ENCODE peak calls at places on chromosomes 3 and 15, in seven cellular contexts. One of them, this sample, is unnamed.

GRCh38 chr15:62474771-62475124 is 309.7 kb upstream of the C2CD4B start:
- DNase-seq in left ventricle myocardium inferior: no peak
- DNase-seq in astrocyte: no peak
- DNase-seq in breast epithelium: no peak
- DNase-seq in Peyer's patch: no peak
- DNase-seq in colonic mucosa: peak; percentile 13
- DNase-seq in adrenal gland: no peak
- DNase-seq in this sample: no peak

GRCh38 chr3:45021524-45021923 is 4.6 kb upstream of the CLEC3B start:
- DNase-seq in left ventricle myocardium inferior: peak; percentile 80
- DNase-seq in astrocyte: no peak
- DNase-seq in breast epithelium: no peak
- DNase-seq in Peyer's patch: no peak
- DNase-seq in colonic mucosa: no peak
- DNase-seq in adrenal gland: no peak
- DNase-seq in this sample: no peak

GRCh38 chr3:195768831-195769303 is 42.9 kb downstream of the MUC4 start:
- DNase-seq in left ventricle myocardium inferior: no peak
- DNase-seq in astrocyte: no peak
- DNase-seq in breast epithelium: no peak
- DNase-seq in Peyer's patch: no peak
- DNase-seq in colonic mucosa: no peak
- DNase-seq in adrenal gland: no peak
- DNase-seq in this sample: no peak

GRCh38 chr3:171980578-171981270 is 58.7 kb upstream of the FNDC3B start:
- DNase-seq in left ventricle myocardium inferior: no peak
- DNase-seq in astrocyte: peak; percentile 55
- DNase-seq in breast epithelium: no peak
- DNase-seq in Peyer's patch: no peak
- DNase-seq in colonic mucosa: no peak
- DNase-seq in adrenal gland: no peak
- DNase-seq in this sample: no peak

GRCh38 chr3:143035466-143036214 is 34.3 kb downstream of the U2SURP start:
- DNase-seq in left ventricle myocardium inferior: no peak
- DNase-seq in astrocyte: no peak
- DNase-seq in breast epithelium: no peak
- DNase-seq in Peyer's patch: no peak
- DNase-seq in colonic mucosa: no peak
- DNase-seq in adrenal gland: no peak
- DNase-seq in this sample: no peak

GRCh38 chr15:94131875-94132274 is 99.5 kb upstream of the MCTP2 start:
- DNase-seq in left ventricle myocardium inferior: no peak
- DNase-seq in astrocyte: no peak
- DNase-seq in breast epithelium: no peak
- DNase-seq in Peyer's patch: no peak
- DNase-seq in colonic mucosa: no peak
- DNase-seq in adrenal gland: no peak
- DNase-seq in this sample: no peak

GRCh38 chr3:99981138-99981537 is 133.2 kb downstream of the FILIP1L start:
- DNase-seq in left ventricle myocardium inferior: no peak
- DNase-seq in astrocyte: no peak
- DNase-seq in breast epithelium: no peak
- DNase-seq in Peyer's patch: no peak
- DNase-seq in colonic mucosa: no peak
- DNase-seq in adrenal gland: no peak
- DNase-seq in this sample: no peak

GRCh38 chr3:150235799-150236198 is 172.3 kb upstream of the TSC22D2 start:
- DNase-seq in left ventricle myocardium inferior: no peak
- DNase-seq in astrocyte: peak; percentile 95
- DNase-seq in breast epithelium: no peak
- DNase-seq in Peyer's patch: no peak
- DNase-seq in colonic mucosa: no peak
- DNase-seq in adrenal gland: peak; percentile 42
- DNase-seq in this sample: no peak

GRCh38 chr15:61038387-61038786 is 190.7 kb downstream of the RORA start:
- DNase-seq in left ventricle myocardium inferior: no peak
- DNase-seq in astrocyte: no peak
- DNase-seq in breast epithelium: peak; percentile 25
- DNase-seq in Peyer's patch: no peak
- DNase-seq in colonic mucosa: peak; percentile 31
- DNase-seq in adrenal gland: peak; percentile 45
- DNase-seq in this sample: peak; percentile 74

GRCh38 chr3:128992926-128993460 is 883 bp downstream of the CFAP92 start:
- DNase-seq in left ventricle myocardium inferior: no peak
- DNase-seq in astrocyte: no peak
- DNase-seq in breast epithelium: no peak
- DNase-seq in Peyer's patch: peak; percentile 6
- DNase-seq in colonic mucosa: no peak
- DNase-seq in adrenal gland: no peak
- DNase-seq in this sample: no peak

GRCh38 chr15:40891810-40892448 is 2.3 kb upstream of the VPS18 start:
- DNase-seq in left ventricle myocardium inferior: no peak
- DNase-seq in astrocyte: no peak
- DNase-seq in breast epithelium: no peak
- DNase-seq in Peyer's patch: peak; percentile 71
- DNase-seq in colonic mucosa: peak; percentile 76
- DNase-seq in adrenal gland: peak; percentile 60
- DNase-seq in this sample: no peak

GRCh38 chr15:61049934-61050333 is 179.2 kb downstream of the RORA start:
- DNase-seq in left ventricle myocardium inferior: no peak
- DNase-seq in astrocyte: peak; percentile 90
- DNase-seq in breast epithelium: no peak
- DNase-seq in Peyer's patch: no peak
- DNase-seq in colonic mucosa: no peak
- DNase-seq in adrenal gland: no peak
- DNase-seq in this sample: no peak

GRCh38 chr15:65723786-65724354 is 68.2 kb downstream of the DENND4A start:
- DNase-seq in left ventricle myocardium inferior: no peak
- DNase-seq in astrocyte: no peak
- DNase-seq in breast epithelium: no peak
- DNase-seq in Peyer's patch: peak; percentile 44
- DNase-seq in colonic mucosa: no peak
- DNase-seq in adrenal gland: no peak
- DNase-seq in this sample: no peak

GRCh38 chr3:153291052-153291689 is 129.1 kb downstream of the RAP2B start:
- DNase-seq in left ventricle myocardium inferior: no peak
- DNase-seq in astrocyte: no peak
- DNase-seq in breast epithelium: no peak
- DNase-seq in Peyer's patch: no peak
- DNase-seq in colonic mucosa: no peak
- DNase-seq in adrenal gland: no peak
- DNase-seq in this sample: no peak

GRCh38 chr15:72923304-72923703 is 129.0 kb upstream of the NEO1 start:
- DNase-seq in left ventricle myocardium inferior: no peak
- DNase-seq in astrocyte: no peak
- DNase-seq in breast epithelium: no peak
- DNase-seq in Peyer's patch: no peak
- DNase-seq in colonic mucosa: no peak
- DNase-seq in adrenal gland: no peak
- DNase-seq in this sample: no peak

DNA sequence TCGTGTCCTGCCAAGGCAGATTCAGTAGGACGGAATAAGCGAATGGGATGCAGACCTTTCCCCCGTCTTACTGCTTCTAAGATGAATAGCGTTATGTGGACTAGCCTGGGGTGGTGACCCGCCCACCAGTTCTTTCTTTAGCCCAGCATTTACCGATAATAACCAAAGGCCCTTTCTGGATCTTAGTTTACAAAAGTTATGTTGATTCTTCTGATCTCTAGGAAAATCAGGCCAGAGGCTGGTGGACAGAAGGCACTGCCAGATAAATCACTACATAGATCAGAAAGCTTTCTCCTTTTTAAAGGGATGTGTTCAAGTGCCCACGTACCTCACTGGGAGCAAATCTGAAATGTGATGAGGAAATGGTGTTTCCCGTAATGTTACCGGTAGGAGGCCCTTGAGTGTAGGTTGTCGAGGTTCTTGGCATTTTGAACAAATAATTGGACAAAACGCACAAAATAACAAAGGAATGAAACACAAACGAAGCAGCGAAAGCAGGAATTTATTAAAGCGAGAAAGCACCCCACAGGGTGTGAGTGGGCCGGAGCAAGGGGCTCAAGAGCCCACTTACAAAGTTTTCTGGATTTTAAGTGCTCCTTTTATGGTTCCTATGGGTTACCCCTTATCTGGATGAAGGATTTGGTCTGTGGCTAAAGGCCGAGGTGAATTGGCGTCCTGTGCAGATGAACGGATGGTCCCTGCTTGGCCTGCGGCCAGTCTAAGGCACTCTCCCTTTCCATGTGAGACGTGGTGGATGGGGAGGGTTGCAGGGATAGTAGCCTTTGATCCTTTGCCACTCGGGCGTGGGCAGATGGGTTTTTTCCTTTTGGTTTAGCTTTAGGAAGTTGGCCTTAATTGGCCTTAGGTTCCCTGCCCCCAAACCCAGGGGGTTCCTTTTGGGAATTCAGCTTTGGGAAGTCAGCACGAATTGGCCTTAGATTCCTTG is 977 bp downstream of the SNX1 start:
- DNase-seq in left ventricle myocardium inferior: no peak
- DNase-seq in astrocyte: peak; percentile 36
- DNase-seq in breast epithelium: no peak
- DNase-seq in Peyer's patch: no peak
- DNase-seq in colonic mucosa: peak; percentile 41
- DNase-seq in adrenal gland: no peak
- DNase-seq in this sample: no peak
- TF ChIP-seq CTCF in left ventricle myocardium inferior: no peak
- TF ChIP-seq CTCF in astrocyte: no peak
- TF ChIP-seq CTCF in breast epithelium: no peak
- TF ChIP-seq CTCF in Peyer's patch: no peak
- TF ChIP-seq CTCF in colonic mucosa: no peak
- TF ChIP-seq CTCF in adrenal gland: no peak
- TF ChIP-seq CTCF in this sample: no peak

GRCh38 chr3:126434931-126435411 is 40.3 kb downstream of the CFAP100 start:
- DNase-seq in left ventricle myocardium inferior: no peak
- DNase-seq in astrocyte: no peak
- DNase-seq in breast epithelium: no peak
- DNase-seq in Peyer's patch: no peak
- DNase-seq in colonic mucosa: no peak
- DNase-seq in adrenal gland: no peak
- DNase-seq in this sample: peak; percentile 49

GRCh38 chr3:126432901-126433480 is 38.3 kb downstream of the CFAP100 start:
- DNase-seq in left ventricle myocardium inferior: no peak
- DNase-seq in astrocyte: no peak
- DNase-seq in breast epithelium: no peak
- DNase-seq in Peyer's patch: peak; percentile 36
- DNase-seq in colonic mucosa: no peak
- DNase-seq in adrenal gland: no peak
- DNase-seq in this sample: peak; percentile 47

GRCh38 chr3:126433496-126434263 is 39.0 kb downstream of the CFAP100 start:
- DNase-seq in left ventricle myocardium inferior: peak; percentile 78
- DNase-seq in astrocyte: no peak
- DNase-seq in breast epithelium: peak; percentile 22
- DNase-seq in Peyer's patch: peak; percentile 38
- DNase-seq in colonic mucosa: no peak
- DNase-seq in adrenal gland: peak; percentile 35
- DNase-seq in this sample: peak; percentile 58

GRCh38 chr3:126435456-126436315 is 40.0 kb downstream of the ZXDC start:
- DNase-seq in left ventricle myocardium inferior: no peak
- DNase-seq in astrocyte: no peak
- DNase-seq in breast epithelium: no peak
- DNase-seq in Peyer's patch: no peak
- DNase-seq in colonic mucosa: peak; percentile 10
- DNase-seq in adrenal gland: no peak
- DNase-seq in this sample: peak; percentile 32

GRCh38 chr3:126434264-126434590 is 39.5 kb downstream of the CFAP100 start:
- DNase-seq in left ventricle myocardium inferior: no peak
- DNase-seq in astrocyte: no peak
- DNase-seq in breast epithelium: no peak
- DNase-seq in Peyer's patch: peak; percentile 53
- DNase-seq in colonic mucosa: peak; percentile 11
- DNase-seq in adrenal gland: no peak
- DNase-seq in this sample: peak; percentile 1
- H3K4me3 ChIP-seq in left ventricle myocardium inferior: no peak overlapping the region
- H3K4me3 ChIP-seq in astrocyte: no peak overlapping the region
- H3K4me3 ChIP-seq in breast epithelium: no peak overlapping the region
- H3K4me3 ChIP-seq in Peyer's patch: no peak overlapping the region
- H3K4me3 ChIP-seq in colonic mucosa: no peak overlapping the region
- H3K4me3 ChIP-seq in adrenal gland: no peak overlapping the region
- H3K4me3 ChIP-seq in this sample: no peak overlapping the region

DNA sequence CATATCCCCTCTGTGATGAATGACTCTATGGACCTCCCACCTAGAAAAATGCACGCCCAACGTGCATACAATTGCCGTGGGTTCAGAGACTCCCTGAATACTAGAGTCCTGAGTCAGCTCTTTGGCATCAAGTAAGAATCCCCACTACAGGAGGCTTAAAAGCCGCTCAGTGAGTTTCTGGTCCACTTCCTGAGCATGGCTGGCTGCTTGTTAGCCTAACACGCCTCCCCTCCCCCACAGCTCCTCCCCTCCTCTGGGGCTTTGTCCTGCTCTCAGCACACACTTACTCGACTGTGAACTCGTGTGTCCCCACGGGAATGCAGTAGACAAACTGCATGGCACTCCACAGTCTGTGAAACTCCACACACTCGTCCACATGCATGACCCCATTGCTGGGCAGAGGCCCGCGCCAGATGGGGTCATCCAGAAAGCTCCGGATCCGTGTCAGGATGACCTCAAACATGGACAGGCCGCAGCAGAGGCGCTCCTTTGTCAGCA is 34.8 kb downstream of the NIPA2 start:
- DNase-seq in left ventricle myocardium inferior: no peak
- DNase-seq in astrocyte: peak; percentile 94
- DNase-seq in breast epithelium: no peak
- DNase-seq in Peyer's patch: no peak
- DNase-seq in colonic mucosa: no peak
- DNase-seq in adrenal gland: no peak
- DNase-seq in this sample: no peak
- H3K27ac ChIP-seq in left ventricle myocardium inferior: peak overlapping the region; percentile 45
- H3K27ac ChIP-seq in astrocyte: peak overlapping the region; percentile 45
- H3K27ac ChIP-seq in breast epithelium: no peak overlapping the region
- H3K27ac ChIP-seq in Peyer's patch: no peak overlapping the region
- H3K27ac ChIP-seq in colonic mucosa: no peak overlapping the region
- H3K27ac ChIP-seq in adrenal gland: no peak overlapping the region
- H3K27ac ChIP-seq in this sample: no peak overlapping the region

GRCh38 chr15:58212909-58213526 is 74.8 kb downstream of the AQP9 start:
- DNase-seq in left ventricle myocardium inferior: no peak
- DNase-seq in astrocyte: no peak
- DNase-seq in breast epithelium: no peak
- DNase-seq in Peyer's patch: no peak
- DNase-seq in colonic mucosa: no peak
- DNase-seq in adrenal gland: peak; percentile 79
- DNase-seq in this sample: no peak
- TF ChIP-seq CTCF in left ventricle myocardium inferior: peak; percentile 64
- TF ChIP-seq CTCF in astrocyte: peak; percentile 65
- TF ChIP-seq CTCF in breast epithelium: no peak
- TF ChIP-seq CTCF in Peyer's patch: peak; percentile 7
- TF ChIP-seq CTCF in colonic mucosa: peak; percentile 42
- TF ChIP-seq CTCF in adrenal gland: peak; percentile 54
- TF ChIP-seq CTCF in this sample: no peak